ENCODE peak calls at places on chromosomes 1 and 21, in five cellular contexts. One of them, this sample, is unnamed. For H3K4me1, the result is how much of the 10 kb centered on the place peaks cover.

GRCh38 chr1:51323778-51324177 is 6.6 kb downstream of the TTC39A start:
- DNase-seq in tibial artery: no peak
- DNase-seq in HAP-1: no peak
- DNase-seq in effector memory CD4-positive, alpha-beta T cell: no peak
- DNase-seq in SJSA1: no peak
- DNase-seq in this sample: no peak

GRCh38 chr1:29974345-29974744 is 738.0 kb downstream of the PTPRU start:
- DNase-seq in SJSA1: peak
- DNase-seq in tibial artery: no peak
- DNase-seq in HAP-1: no peak
- DNase-seq in effector memory CD4-positive, alpha-beta T cell: no peak
- DNase-seq in this sample: no peak

GRCh38 chr1:204992499-204992898 is 50.5 kb upstream of the CNTN2 start:
- DNase-seq in HAP-1: no peak
- DNase-seq in tibial artery: no peak
- DNase-seq in effector memory CD4-positive, alpha-beta T cell: no peak
- DNase-seq in SJSA1: no peak
- DNase-seq in this sample: no peak

GRCh38 chr1:191634801-191635520 is 523.3 kb upstream of the RGS18 start:
- DNase-seq in SJSA1: no peak
- DNase-seq in effector memory CD4-positive, alpha-beta T cell: no peak
- DNase-seq in HAP-1: no peak
- DNase-seq in tibial artery: no peak
- DNase-seq in this sample: no peak

GRCh38 chr1:31444725-31445448 is 31.9 kb downstream of the SERINC2 start:
- DNase-seq in tibial artery: no peak
- DNase-seq in effector memory CD4-positive, alpha-beta T cell: no peak
- DNase-seq in HAP-1: no peak
- DNase-seq in SJSA1: no peak
- DNase-seq in this sample: no peak

GRCh38 chr1:87295720-87296119 is 33.0 kb upstream of the LMO4 start:
- DNase-seq in HAP-1: peak
- DNase-seq in effector memory CD4-positive, alpha-beta T cell: no peak
- DNase-seq in tibial artery: no peak
- DNase-seq in SJSA1: no peak
- DNase-seq in this sample: no peak

GRCh38 chr1:53071915-53072314 is 9.9 kb downstream of the PODN start:
- DNase-seq in effector memory CD4-positive, alpha-beta T cell: no peak
- DNase-seq in tibial artery: no peak
- DNase-seq in SJSA1: no peak
- DNase-seq in HAP-1: no peak
- DNase-seq in this sample: no peak

GRCh38 chr1:226047495-226047894 is 15.0 kb upstream of the H3-3A start:
- DNase-seq in SJSA1: no peak
- DNase-seq in tibial artery: no peak
- DNase-seq in HAP-1: no peak
- DNase-seq in effector memory CD4-positive, alpha-beta T cell: no peak
- DNase-seq in this sample: no peak

GRCh38 chr1:109618614-109619404 is 607 bp downstream of the GNAT2 start:
- DNase-seq in SJSA1: no peak
- DNase-seq in tibial artery: no peak
- DNase-seq in effector memory CD4-positive, alpha-beta T cell: no peak
- DNase-seq in HAP-1: no peak
- DNase-seq in this sample: no peak

GRCh38 chr21:33286076-33286475 is 19.9 kb downstream of the IL10RB start:
- DNase-seq in SJSA1: no peak
- DNase-seq in effector memory CD4-positive, alpha-beta T cell: no peak
- DNase-seq in tibial artery: no peak
- DNase-seq in HAP-1: no peak
- DNase-seq in this sample: no peak

GRCh38 chr1:38129473-38129872 is 82.9 kb upstream of the POU3F1 start:
- DNase-seq in SJSA1: no peak
- DNase-seq in effector memory CD4-positive, alpha-beta T cell: no peak
- DNase-seq in HAP-1: no peak
- DNase-seq in tibial artery: no peak
- DNase-seq in this sample: no peak

DNA sequence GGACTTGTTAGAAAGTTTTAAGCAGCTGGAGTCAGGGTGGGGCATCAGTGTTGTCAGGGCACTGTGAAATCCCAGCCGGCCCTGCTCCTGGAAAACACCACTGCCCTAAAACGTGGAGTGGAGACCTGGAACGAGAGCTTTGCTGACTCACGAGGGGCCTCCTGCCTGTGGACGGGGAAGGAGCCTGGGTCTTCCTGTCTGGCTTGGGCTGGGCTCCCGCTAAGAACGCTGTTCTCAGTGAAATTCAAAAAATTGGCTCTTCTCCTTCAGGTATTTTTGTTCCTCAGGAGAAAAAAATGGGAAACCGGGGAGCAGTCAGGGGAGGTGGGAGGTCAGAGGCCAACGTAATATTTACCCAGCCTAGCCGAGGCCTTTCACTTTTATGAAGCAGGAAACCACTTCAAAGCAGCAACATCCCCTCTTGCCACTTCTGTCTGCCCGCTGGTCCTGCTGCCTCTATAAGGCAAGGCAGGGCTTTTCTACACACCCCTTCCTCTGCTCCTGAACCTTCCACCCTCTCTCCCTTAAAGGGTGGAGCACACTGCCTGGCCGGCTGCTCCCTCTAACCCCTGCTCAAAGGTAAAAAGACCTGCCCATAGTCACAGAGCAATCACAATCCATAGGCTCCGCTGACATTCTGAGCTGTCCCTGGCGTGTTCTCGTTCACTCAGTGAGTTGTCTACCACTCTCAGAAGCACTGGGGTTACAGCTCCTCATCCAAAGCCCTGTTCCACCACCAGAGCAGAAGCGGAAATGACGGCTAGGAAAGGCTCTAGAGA is 8.0 kb downstream of the PLXNA2 start:
- DNase-seq in SJSA1: peak
- DNase-seq in effector memory CD4-positive, alpha-beta T cell: no peak
- DNase-seq in HAP-1: no peak
- DNase-seq in tibial artery: peak
- DNase-seq in this sample: peak
- H3K4me1 ChIP-seq in SJSA1: half or more
- H3K4me1 ChIP-seq in effector memory CD4-positive, alpha-beta T cell: under half
- H3K4me1 ChIP-seq in HAP-1: under half
- H3K4me1 ChIP-seq in tibial artery: half or more
- H3K4me1 ChIP-seq in this sample: half or more

GRCh38 chr1:209403921-209404320 is 179.6 kb upstream of the CAMK1G start:
- DNase-seq in effector memory CD4-positive, alpha-beta T cell: no peak
- DNase-seq in SJSA1: no peak
- DNase-seq in tibial artery: no peak
- DNase-seq in HAP-1: no peak
- DNase-seq in this sample: no peak
- H3K4me1 ChIP-seq in effector memory CD4-positive, alpha-beta T cell: under half
- H3K4me1 ChIP-seq in SJSA1: under half
- H3K4me1 ChIP-seq in tibial artery: under half
- H3K4me1 ChIP-seq in HAP-1: under half
- H3K4me1 ChIP-seq in this sample: under half

DNA sequence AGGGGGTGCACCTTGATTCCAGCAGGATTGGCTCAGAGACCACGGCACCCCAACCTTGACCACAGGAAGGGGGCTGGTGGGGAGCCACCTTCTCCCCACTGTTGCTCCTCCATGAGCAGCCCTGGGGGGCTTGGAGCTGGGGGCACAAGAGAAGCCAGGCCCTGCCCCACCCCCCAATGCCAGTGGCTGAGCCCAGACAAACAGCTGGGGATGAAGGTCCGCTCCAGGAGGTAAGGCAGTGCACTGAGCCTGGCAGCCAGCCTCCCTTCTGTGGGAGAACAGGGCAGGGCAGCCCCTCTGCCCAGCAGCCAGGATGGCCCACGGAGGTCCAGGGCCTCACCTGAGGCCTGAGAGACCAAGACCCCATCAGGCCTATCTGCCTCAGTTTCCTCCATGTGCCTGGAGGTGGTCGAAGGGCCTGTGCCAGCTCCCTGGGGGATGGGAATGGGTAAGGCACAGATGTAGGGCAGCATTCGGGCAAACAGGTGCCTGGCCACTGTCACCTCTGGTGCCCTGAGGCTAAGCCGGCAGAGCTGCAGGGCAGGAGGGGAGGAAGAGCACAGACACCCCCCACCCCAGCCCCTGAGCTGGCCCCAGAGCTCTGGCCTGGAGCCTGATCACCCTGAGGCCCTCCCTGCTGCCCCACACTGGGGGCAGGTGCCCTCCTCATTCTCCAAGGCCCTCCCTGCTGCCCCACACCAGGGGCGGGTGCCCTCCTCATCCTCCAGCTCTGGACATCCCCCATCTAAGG is 7.1 kb downstream of the ITGB2 start:
- DNase-seq in SJSA1: no peak
- DNase-seq in effector memory CD4-positive, alpha-beta T cell: no peak
- DNase-seq in HAP-1: no peak
- DNase-seq in tibial artery: no peak
- DNase-seq in this sample: no peak
- H3K4me1 ChIP-seq in SJSA1: half or more
- H3K4me1 ChIP-seq in effector memory CD4-positive, alpha-beta T cell: half or more
- H3K4me1 ChIP-seq in HAP-1: under half
- H3K4me1 ChIP-seq in tibial artery: under half
- H3K4me1 ChIP-seq in this sample: half or more

GRCh38 chr1:234644928-234645327 is 35.0 kb upstream of the IRF2BP2 start:
- DNase-seq in effector memory CD4-positive, alpha-beta T cell: no peak
- DNase-seq in SJSA1: no peak
- DNase-seq in tibial artery: no peak
- DNase-seq in HAP-1: no peak
- DNase-seq in this sample: no peak

GRCh38 chr1:234643850-234644134 is 33.8 kb upstream of the IRF2BP2 start:
- DNase-seq in SJSA1: no peak
- DNase-seq in HAP-1: no peak
- DNase-seq in tibial artery: no peak
- DNase-seq in effector memory CD4-positive, alpha-beta T cell: no peak
- DNase-seq in this sample: no peak

GRCh38 chr1:234645964-234646363 is 36.0 kb upstream of the IRF2BP2 start:
- DNase-seq in HAP-1: no peak
- DNase-seq in SJSA1: no peak
- DNase-seq in effector memory CD4-positive, alpha-beta T cell: no peak
- DNase-seq in tibial artery: no peak
- DNase-seq in this sample: no peak

GRCh38 chr1:234647245-234647644 is 37.3 kb upstream of the IRF2BP2 start:
- DNase-seq in HAP-1: no peak
- DNase-seq in SJSA1: no peak
- DNase-seq in tibial artery: no peak
- DNase-seq in effector memory CD4-positive, alpha-beta T cell: no peak
- DNase-seq in this sample: no peak

GRCh38 chr1:234645474-234645953 is 35.5 kb upstream of the IRF2BP2 start:
- DNase-seq in effector memory CD4-positive, alpha-beta T cell: no peak
- DNase-seq in HAP-1: no peak
- DNase-seq in tibial artery: no peak
- DNase-seq in SJSA1: no peak
- DNase-seq in this sample: no peak
- H3K4me1 ChIP-seq in effector memory CD4-positive, alpha-beta T cell: under half
- H3K4me1 ChIP-seq in HAP-1: under half
- H3K4me1 ChIP-seq in tibial artery: under half
- H3K4me1 ChIP-seq in SJSA1: under half
- H3K4me1 ChIP-seq in this sample: under half

GRCh38 chr1:39226836-39227235 is 22.3 kb downstream of the MACF1 start:
- DNase-seq in tibial artery: no peak
- DNase-seq in HAP-1: no peak
- DNase-seq in SJSA1: no peak
- DNase-seq in effector memory CD4-positive, alpha-beta T cell: no peak
- DNase-seq in this sample: no peak
- H3K4me1 ChIP-seq in tibial artery: half or more
- H3K4me1 ChIP-seq in HAP-1: under half
- H3K4me1 ChIP-seq in SJSA1: under half
- H3K4me1 ChIP-seq in effector memory CD4-positive, alpha-beta T cell: under half
- H3K4me1 ChIP-seq in this sample: under half

DNA sequence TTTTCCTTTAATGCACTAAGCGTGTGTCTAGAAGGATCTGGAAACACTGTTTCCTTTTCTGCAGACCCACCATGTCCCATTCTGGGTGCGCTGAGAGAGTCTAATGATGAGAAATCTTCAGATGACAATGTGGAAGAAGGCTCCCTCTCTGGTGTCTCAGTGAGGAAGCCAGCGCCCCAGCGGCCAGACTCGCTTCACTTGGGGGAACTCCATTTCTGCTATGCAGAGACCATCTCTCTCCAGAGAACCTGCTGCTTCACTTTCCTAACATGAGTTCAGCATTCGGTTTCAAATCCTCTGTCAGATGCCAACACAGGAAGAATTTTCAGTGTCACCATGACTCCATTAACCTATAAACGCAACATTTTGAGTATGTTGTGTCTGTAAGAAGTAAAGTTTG is 121.8 kb downstream of the SYF2 start:
- DNase-seq in effector memory CD4-positive, alpha-beta T cell: no peak
- DNase-seq in SJSA1: no peak
- DNase-seq in tibial artery: no peak
- DNase-seq in HAP-1: no peak
- DNase-seq in this sample: no peak
- H3K4me1 ChIP-seq in effector memory CD4-positive, alpha-beta T cell: under half
- H3K4me1 ChIP-seq in SJSA1: under half
- H3K4me1 ChIP-seq in tibial artery: under half
- H3K4me1 ChIP-seq in HAP-1: under half
- H3K4me1 ChIP-seq in this sample: under half

DNA sequence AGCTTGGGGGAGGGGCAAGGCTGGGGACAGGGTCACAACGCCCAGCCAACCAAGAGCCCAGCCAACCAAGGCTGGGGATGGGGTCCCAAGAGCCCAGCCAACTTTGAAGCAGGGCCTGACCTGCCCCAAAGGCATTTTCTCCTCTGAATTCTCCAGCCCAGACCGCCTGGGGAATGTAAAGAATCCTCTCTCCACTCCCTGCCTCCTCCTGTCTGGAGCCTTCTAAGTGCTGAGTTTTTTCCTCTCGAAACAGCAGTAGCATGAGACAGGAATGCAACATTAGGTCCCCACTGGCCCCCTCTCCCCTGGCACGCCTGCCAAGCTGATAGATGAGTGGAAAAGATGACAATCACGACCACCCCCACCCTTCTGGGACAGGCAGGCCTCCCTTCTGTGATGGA is 17.0 kb downstream of the C1orf198 start:
- DNase-seq in tibial artery: no peak
- DNase-seq in SJSA1: peak
- DNase-seq in effector memory CD4-positive, alpha-beta T cell: no peak
- DNase-seq in HAP-1: no peak
- DNase-seq in this sample: no peak
- H3K4me1 ChIP-seq in tibial artery: half or more
- H3K4me1 ChIP-seq in SJSA1: half or more
- H3K4me1 ChIP-seq in effector memory CD4-positive, alpha-beta T cell: under half
- H3K4me1 ChIP-seq in HAP-1: under half
- H3K4me1 ChIP-seq in this sample: under half

This sample was measured in SJCRH30.